ENCODE peak calls at places on chromosomes 1 and 21, in ten cellular contexts. Q is NB4, F is IMR-90, K is K562, H is HCT116, Z is ovary, A is stomach, J is lower leg skin, O is H1, C is adrenal gland. E is an unnamed sample.

GRCh38 chr1:211828584-211829342 is 1.8 kb downstream of the LPGAT1 start:
- DNase-seq in Q (peak), F (peak), K (no peak), H (no peak), Z (no peak), A (no peak), J (no peak), O (no peak), C (no peak), E (no peak)

GRCh38 chr1:162822391-162823200 is 32.1 kb downstream of the HSD17B7 start:
- DNase-seq in Q (no peak), F (no peak), K (no peak), H (peak), Z (peak), A (peak), J (no peak), O (peak), C (no peak), E (no peak)

GRCh38 chr1:22258696-22259095 is 115.8 kb upstream of the WNT4 start:
- DNase-seq in Q (no peak), F (peak), K (no peak), H (no peak), Z (no peak), A (no peak), J (no peak), O (no peak), C (no peak), E (no peak)

GRCh38 chr1:202014915-202015676 is 4.7 kb downstream of the ELF3 start:
- DNase-seq in Q (no peak), F (no peak), K (no peak), H (no peak), Z (no peak), A (peak), J (no peak), O (no peak), C (no peak), E (no peak)

GRCh38 chr1:53186533-53186932 is 10.1 kb upstream of the CPT2 start:
- DNase-seq in Q (no peak), F (no peak), K (no peak), H (no peak), Z (no peak), A (no peak), J (no peak), O (no peak), C (no peak), E (no peak)

GRCh38 chr1:222654849-222655248 is 37.0 kb downstream of the MIA3 start:
- DNase-seq in Q (peak), F (no peak), K (no peak), H (no peak), Z (no peak), A (peak), J (no peak), O (no peak), C (peak), E (no peak)

GRCh38 chr1:15736666-15737229 is 690 bp downstream of the SLC25A34 start:
- DNase-seq in Q (no peak), F (no peak), K (no peak), H (no peak), Z (no peak), A (peak), J (no peak), O (no peak), C (no peak), E (no peak)

GRCh38 chr1:20164694-20165202 is 21.1 kb upstream of the UBXN10 start:
- DNase-seq in Q (no peak), F (peak), K (no peak), H (no peak), Z (no peak), A (no peak), J (peak), O (no peak), C (peak), E (no peak)

GRCh38 chr1:183896466-183897026 is 91.6 kb downstream of the RGL1 start:
- DNase-seq in Q (peak), F (peak), K (no peak), H (no peak), Z (no peak), A (no peak), J (no peak), O (no peak), C (peak), E (no peak)

GRCh38 chr1:150001415-150001814 is 9.1 kb downstream of the OTUD7B start:
- DNase-seq in Q (no peak), F (no peak), K (no peak), H (no peak), Z (no peak), A (no peak), J (no peak), O (no peak), C (no peak), E (no peak)

GRCh38 chr1:246261641-246262040 is 245.4 kb downstream of the SMYD3 start:
- DNase-seq in Q (peak), F (peak), K (no peak), H (no peak), Z (no peak), A (no peak), J (no peak), O (no peak), C (no peak), E (no peak)
- H3K4me3 ChIP-seq in Q (no peak), F (no peak), K (no peak), H (no peak), Z (no peak), A (no peak), J (no peak), O (no peak), C (no peak), E (no peak)

GRCh38 chr1:234613992-234614584 is 4.1 kb upstream of the IRF2BP2 start:
- DNase-seq in Q (peak), F (no peak), K (no peak), H (no peak), Z (no peak), A (no peak), J (no peak), O (no peak), C (no peak), E (no peak)

GRCh38 chr1:234611153-234611798 is 1.3 kb upstream of the IRF2BP2 start:
- DNase-seq in Q (peak), F (peak), K (no peak), H (peak), Z (no peak), A (no peak), J (peak), O (peak), C (no peak), E (no peak)

GRCh38 chr1:234611799-234612351 is 1.9 kb upstream of the IRF2BP2 start:
- DNase-seq in Q (peak), F (no peak), K (no peak), H (no peak), Z (peak), A (peak), J (no peak), O (no peak), C (peak), E (no peak)

GRCh38 chr1:234613128-234613875 is 3.3 kb upstream of the IRF2BP2 start:
- DNase-seq in Q (peak), F (peak), K (no peak), H (no peak), Z (no peak), A (no peak), J (no peak), O (no peak), C (peak), E (no peak)

GRCh38 chr1:234612352-234613127 is 2.6 kb upstream of the IRF2BP2 start:
- DNase-seq in Q (peak), F (peak), K (peak), H (peak), Z (peak), A (peak), J (peak), O (no peak), C (peak), E (peak)
- TF ChIP-seq POLR2A in Q (peak), F (peak), K (no peak), H (no peak), Z (peak), A (no peak), J (no peak), O (no peak), C (peak), E (no peak)

GRCh38 chr21:29181799-29182470 is 51.5 kb downstream of the MAP3K7CL start:
- DNase-seq in Q (no peak), F (peak), K (no peak), H (peak), Z (no peak), A (no peak), J (no peak), O (no peak), C (peak), E (no peak)
- H3K4me3 ChIP-seq in Q (no peak), F (peak), K (no peak), H (peak), Z (peak), A (peak), J (no peak), O (no peak), C (peak), E (peak)

DNA sequence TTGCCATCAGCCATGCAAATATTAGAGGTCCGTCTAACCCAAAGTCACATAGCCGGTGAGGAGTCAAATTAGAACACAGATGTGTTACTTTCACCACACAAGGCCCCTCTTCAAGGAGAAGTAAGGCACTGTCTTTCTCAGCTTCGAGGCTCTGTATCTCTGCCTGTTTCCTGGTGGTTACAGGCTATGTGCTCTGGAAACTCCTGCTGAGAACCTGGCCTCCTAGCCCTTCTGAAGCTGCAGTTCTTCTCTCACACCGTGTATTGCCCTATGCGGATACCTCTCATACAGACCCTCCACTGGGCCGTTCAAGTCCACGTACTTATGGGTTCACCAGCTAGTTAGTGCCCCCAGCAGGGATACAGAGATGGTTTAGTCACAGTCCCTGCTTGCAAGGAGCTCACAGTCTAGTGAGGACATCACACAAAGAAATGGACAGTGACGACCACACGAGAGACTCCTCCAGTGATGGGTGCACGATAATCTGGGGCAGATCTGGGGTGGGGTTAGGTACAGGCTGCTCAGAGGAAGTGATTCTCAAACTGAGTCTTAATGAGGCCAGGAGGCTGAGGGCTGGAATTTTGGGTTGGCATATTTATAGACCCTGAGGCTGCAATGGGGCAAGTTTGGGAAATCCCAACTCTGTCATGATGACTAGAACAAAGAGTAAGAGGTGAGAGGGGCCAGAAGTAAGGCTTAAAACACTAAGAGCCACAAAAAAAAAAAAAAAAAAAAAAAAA is 22.8 kb upstream of the ELOA start:
- DNase-seq in Q (no peak), F (peak), K (no peak), H (no peak), Z (no peak), A (no peak), J (no peak), O (no peak), C (no peak), E (no peak)
- TF ChIP-seq POLR2A in Q (no peak), F (no peak), K (no peak), H (no peak), Z (no peak), A (no peak), J (no peak), O (no peak), C (no peak), E (no peak)